ENCODE peak calls at places on chromosome 20, in nine cellular contexts. Q is H7; P is AG04450; M is fibroblast of the aortic adventitia; Z is CD4-positive, alpha-beta memory T cell; V is fibroblast of mammary gland; X is activated naive CD4-positive, alpha-beta T cell treated with anti-CD3 and anti-CD28 coated beads, Interleukin-2, amount 50 U/mL, for 16 hours; J is HFFc6; G is stimulated activated CD4-positive, alpha-beta T cell treated with anti-CD3 and anti-CD28 coated beads, Interleukin-12 subunit alpha, Interleukin-12 subunit beta, amount 100 ng/mL, for 4 hours. R is an unnamed sample.

GRCh38 chr20:48772183-48772976 is 55.4 kb downstream of the PREX1 start:
- DNase-seq in Q (no peak), X (no peak), Z (no peak), P (no peak), M (no peak), J (no peak), G (no peak), V (no peak), R (no peak)

GRCh38 chr20:58233881-58234528 is 5.6 kb upstream of the ANKRD60 start:
- DNase-seq in Q (peak), M (peak), J (no peak), Z (no peak), V (no peak), G (peak), X (peak), P (no peak), R (no peak)

GRCh38 chr20:21089421-21089820 is 16.7 kb downstream of the LINC00237 start:
- DNase-seq in M (no peak), V (no peak), Q (no peak), X (no peak), P (no peak), Z (no peak), G (no peak), J (no peak), R (no peak)

GRCh38 chr20:38771621-38772020 is 23.4 kb downstream of the ACTR5 start:
- DNase-seq in X (no peak), J (no peak), Z (no peak), P (no peak), G (no peak), Q (no peak), V (no peak), M (no peak), R (no peak)

GRCh38 chr20:59821201-59821600 is 112.2 kb downstream of the SYCP2 start:
- DNase-seq in Z (no peak), G (no peak), J (no peak), M (no peak), V (no peak), X (no peak), Q (peak), P (no peak), R (no peak)

GRCh38 chr20:32560989-32561830 is 23.9 kb downstream of the NOL4L start:
- DNase-seq in Z (no peak), G (no peak), P (no peak), J (no peak), X (no peak), Q (peak), V (no peak), M (peak), R (no peak)

GRCh38 chr20:44952731-44953130 is 7.5 kb downstream of the TOMM34 start:
- DNase-seq in M (no peak), Z (no peak), J (no peak), P (no peak), V (no peak), G (no peak), X (no peak), Q (no peak), R (no peak)

GRCh38 chr20:38764563-38765355 is 16.5 kb downstream of the ACTR5 start:
- DNase-seq in Z (no peak), P (peak), X (peak), Q (no peak), M (peak), G (peak), V (peak), J (peak), R (peak)

GRCh38 chr20:29873946-29874345 is 1383.5 kb upstream of the DEFB115 start:
- DNase-seq in Z (no peak), X (peak), P (no peak), Q (peak), M (peak), G (peak), J (peak), V (peak), R (no peak)

GRCh38 chr20:51700809-51701285 is 67.3 kb downstream of the ATP9A start:
- DNase-seq in P (no peak), G (no peak), V (peak), Q (peak), M (peak), J (peak), X (no peak), Z (no peak), R (no peak)

GRCh38 chr20:19947611-19948264 is 69.4 kb upstream of the NAA20 start:
- DNase-seq in Q (peak), Z (no peak), M (peak), J (peak), V (peak), X (no peak), G (no peak), P (peak), R (no peak)

GRCh38 chr20:47400685-47401084 is 44.2 kb upstream of the ZMYND8 start:
- DNase-seq in M (no peak), G (no peak), Z (no peak), V (no peak), P (no peak), Q (peak), J (no peak), X (no peak), R (no peak)

GRCh38 chr20:15144911-15145310 is 807.5 kb upstream of the FLRT3 start:
- DNase-seq in J (no peak), G (no peak), V (no peak), Z (no peak), Q (no peak), P (no peak), X (no peak), M (no peak), R (no peak)

GRCh38 chr20:6123650-6124014 is 802 bp upstream of the FERMT1 start:
- DNase-seq in G (no peak), Q (no peak), J (no peak), P (no peak), Z (no peak), X (no peak), M (no peak), V (no peak), R (no peak)

GRCh38 chr20:59811681-59812171 is 121.7 kb downstream of the SYCP2 start:
- DNase-seq in X (no peak), Q (peak), M (no peak), P (no peak), V (no peak), J (no peak), Z (no peak), G (no peak), R (no peak)

GRCh38 chr20:1186367-1186991 is 1.7 kb upstream of the TMEM74B start:
- DNase-seq in Q (no peak), M (no peak), J (no peak), X (no peak), Z (no peak), V (no peak), P (no peak), G (no peak), R (no peak)

GRCh38 chr20:38369387-38369786 is 23.1 kb downstream of the LBP start:
- DNase-seq in Q (peak), Z (no peak), J (no peak), V (no peak), P (no peak), X (no peak), M (no peak), G (no peak), R (no peak)

GRCh38 chr20:50298554-50299324 is 108.1 kb downstream of the CEBPB start:
- DNase-seq in X (no peak), M (no peak), P (no peak), G (no peak), Q (no peak), Z (no peak), J (no peak), V (peak), R (no peak)

GRCh38 chr20:11229772-11230171 is 556.0 kb upstream of the JAG1 start:
- DNase-seq in M (peak), J (peak), G (no peak), Z (no peak), X (no peak), Q (no peak), V (peak), P (peak), R (no peak)

GRCh38 chr20:25310921-25311728 is 63.2 kb downstream of the PYGB start:
- DNase-seq in G (no peak), J (peak), X (peak), V (peak), M (peak), P (peak), Q (no peak), Z (no peak), R (no peak)

GRCh38 chr20:62972270-62973032 is 19.9 kb downstream of the SLC17A9 start:
- DNase-seq in J (peak), G (peak), Q (peak), P (peak), Z (peak), X (peak), V (peak), M (peak), R (peak)